ENCODE peak calls at places on chromosomes 1 and 21, in four cellular contexts. U is left cardiac atrium, Z is ELR, C is HFF-Myc. D is an unnamed sample.

GRCh38 chr1:151680812-151681211 is 35.8 kb downstream of the CELF3 start:
- DNase-seq in C (peak; percentile 86), Z (peak; percentile 92), U (no peak), D (no peak)

GRCh38 chr1:192488058-192488457 is 87.5 kb upstream of the RGS1 start:
- DNase-seq in Z (peak; percentile 32), U (no peak), C (no peak), D (no peak)

GRCh38 chr1:206686486-206687249 is 2.0 kb downstream of the MAPKAPK2 start:
- DNase-seq in U (no peak), C (no peak), Z (peak; percentile 34), D (no peak)

GRCh38 chr1:65066766-65067490 is 81.1 kb upstream of the AK4 start:
- DNase-seq in Z (peak; percentile 74), U (peak; percentile 91), C (no peak), D (peak; percentile 94)

GRCh38 chr1:219039755-219040154 is 133.9 kb upstream of the LYPLAL1 start:
- DNase-seq in C (no peak), U (no peak), Z (no peak), D (no peak)

GRCh38 chr1:41379741-41380130 is 18.5 kb downstream of the FOXO6 start:
- DNase-seq in U (no peak), C (no peak), Z (no peak), D (no peak)

GRCh38 chr1:242764161-242764560 is 239.7 kb upstream of the PLD5 start:
- DNase-seq in C (no peak), Z (no peak), U (no peak), D (no peak)

GRCh38 chr1:19163261-19163660 is 46.8 kb downstream of the UBR4 start:
- DNase-seq in Z (peak; percentile 66), C (peak; percentile 70), U (peak; percentile 48), D (no peak)

GRCh38 chr1:177884499-177885021 is 85.3 kb downstream of the SEC16B start:
- DNase-seq in C (no peak), U (no peak), Z (no peak), D (no peak)

GRCh38 chr1:119773711-119774241 is 5.1 kb upstream of the HMGCS2 start:
- DNase-seq in C (no peak), Z (no peak), U (no peak), D (no peak)

GRCh38 chr1:31505884-31506497 is 70.3 kb upstream of the TINAGL1 start:
- DNase-seq in U (no peak), Z (peak; percentile 86), C (peak; percentile 58), D (no peak)

GRCh38 chr1:32273389-32274208 is 18.3 kb upstream of the HDAC1 start:
- DNase-seq in C (no peak), U (no peak), Z (peak; percentile 39), D (no peak)

GRCh38 chr1:47725732-47726495 is 271.3 kb downstream of the TRABD2B start:
- DNase-seq in U (peak; percentile 82), C (peak; percentile 45), Z (peak; percentile 77), D (peak; percentile 82)

GRCh38 chr1:206556748-206557635 is 49.7 kb downstream of the RASSF5 start:
- DNase-seq in Z (peak; percentile 72), C (no peak), U (peak; percentile 86), D (peak; percentile 85)

GRCh38 chr21:35989185-35989735 is 71.1 kb downstream of the SETD4 start:
- DNase-seq in U (peak; percentile 53), Z (no peak), C (no peak), D (peak; percentile 52)

GRCh38 chr21:44548922-44549321 is 2.4 kb downstream of the KRTAP10-2 start:
- DNase-seq in U (no peak), C (no peak), Z (no peak), D (no peak)

GRCh38 chr1:168065511-168065910 is 71.2 kb downstream of the GPR161 start:
- DNase-seq in Z (peak; percentile 42), U (no peak), C (no peak), D (no peak)

GRCh38 chr1:113834716-113835115 is 22.4 kb upstream of the RSBN1 start:
- DNase-seq in Z (peak; percentile 37), U (no peak), C (no peak), D (no peak)

GRCh38 chr1:1989759-1990158 is 13.8 kb downstream of the CFAP74 start:
- DNase-seq in Z (no peak), C (no peak), U (no peak), D (no peak)

GRCh38 chr1:44316231-44316759 is 38.8 kb downstream of the ERI3 start:
- DNase-seq in C (no peak), Z (no peak), U (no peak), D (no peak)

GRCh38 chr1:153567621-153568366 is 2.1 kb upstream of the S100A2 start:
- DNase-seq in C (no peak), Z (peak; percentile 49), U (peak; percentile 29), D (no peak)

GRCh38 chr1:7300893-7301292 is 470.2 kb upstream of the VAMP3 start:
- DNase-seq in C (peak; percentile 72), Z (peak; percentile 96), U (no peak), D (no peak)

GRCh38 chr1:119384591-119384990 is 16.0 kb downstream of the HAO2 start:
- DNase-seq in Z (no peak), U (no peak), C (no peak), D (no peak)

GRCh38 chr1:201593200-201593828 is 54.4 kb downstream of the NAV1 start:
- DNase-seq in C (peak; percentile 79), U (peak; percentile 45), Z (peak; percentile 95), D (peak; percentile 64)

GRCh38 chr21:21387891-21388290 is 389.7 kb downstream of the NCAM2 start:
- DNase-seq in U (no peak), Z (no peak), C (no peak), D (no peak)

GRCh38 chr1:67472056-67472455 is 41.9 kb upstream of the SERBP1 start:
- DNase-seq in U (no peak), Z (no peak), C (no peak), D (no peak)

GRCh38 chr21:41775152-41775472 is 8.3 kb upstream of the RIPK4 start:
- DNase-seq in C (no peak), Z (no peak), U (no peak), D (no peak)